ENCODE peak calls at places on chromosomes 1 and 21, in nine cellular contexts. One of them, this sample, is unnamed.
A peak's percentile ranks its signal among the peaks of the same experiment; 100 is the strongest.

GRCh38 chr1:77388655-77389054 is 106.8 kb downstream of the AK5 start:
- DNase-seq in COR-L47: no peak
- DNase-seq in germinal center: no peak
- DNase-seq in GM23248: no peak
- DNase-seq in ELR: no peak
- DNase-seq in nucleus accumbens: no peak
- DNase-seq in AG08396: no peak
- DNase-seq in HFFc6: no peak
- DNase-seq in AG20443: no peak
- DNase-seq in this sample: no peak

GRCh38 chr1:55974714-55975441 is 604.5 kb downstream of the PLPP3 start:
- DNase-seq in ELR: peak; percentile 27
- DNase-seq in HFFc6: peak; percentile 49
- DNase-seq in GM23248: peak; percentile 83
- DNase-seq in nucleus accumbens: no peak
- DNase-seq in AG20443: peak; percentile 69
- DNase-seq in germinal center: no peak
- DNase-seq in AG08396: peak; percentile 48
- DNase-seq in COR-L47: no peak
- DNase-seq in this sample: no peak

GRCh38 chr1:215083408-215083961 is 948 bp downstream of the KCNK2 start:
- DNase-seq in HFFc6: peak; percentile 43
- DNase-seq in AG20443: peak; percentile 58
- DNase-seq in nucleus accumbens: peak; percentile 8
- DNase-seq in AG08396: peak; percentile 35
- DNase-seq in ELR: peak; percentile 39
- DNase-seq in GM23248: peak; percentile 79
- DNase-seq in COR-L47: peak; percentile 32
- DNase-seq in germinal center: no peak
- DNase-seq in this sample: peak; percentile 5

GRCh38 chr21:42923553-42924432 is 1.6 kb downstream of the ERVH48-1 start:
- DNase-seq in AG08396: peak; percentile 78
- DNase-seq in ELR: peak; percentile 93
- DNase-seq in GM23248: peak; percentile 89
- DNase-seq in AG20443: peak; percentile 89
- DNase-seq in germinal center: peak; percentile 87
- DNase-seq in nucleus accumbens: peak; percentile 65
- DNase-seq in HFFc6: peak; percentile 79
- DNase-seq in COR-L47: peak; percentile 95
- DNase-seq in this sample: peak; percentile 45

GRCh38 chr1:186740324-186740723 is 60.1 kb upstream of the PTGS2 start:
- DNase-seq in germinal center: no peak
- DNase-seq in AG20443: no peak
- DNase-seq in COR-L47: no peak
- DNase-seq in GM23248: no peak
- DNase-seq in HFFc6: no peak
- DNase-seq in nucleus accumbens: no peak
- DNase-seq in AG08396: no peak
- DNase-seq in ELR: no peak
- DNase-seq in this sample: no peak

GRCh38 chr1:65230741-65231439 is 78.5 kb upstream of the DNAJC6 start:
- DNase-seq in GM23248: no peak
- DNase-seq in germinal center: no peak
- DNase-seq in HFFc6: no peak
- DNase-seq in AG20443: no peak
- DNase-seq in nucleus accumbens: no peak
- DNase-seq in COR-L47: peak; percentile 0
- DNase-seq in AG08396: no peak
- DNase-seq in ELR: no peak
- DNase-seq in this sample: no peak

GRCh38 chr1:5509664-5510452 is 482.4 kb downstream of the NPHP4 start:
- DNase-seq in AG08396: peak; percentile 81
- DNase-seq in GM23248: peak; percentile 43
- DNase-seq in nucleus accumbens: peak; percentile 49
- DNase-seq in AG20443: peak; percentile 86
- DNase-seq in germinal center: peak; percentile 78
- DNase-seq in COR-L47: peak; percentile 38
- DNase-seq in ELR: peak; percentile 36
- DNase-seq in HFFc6: peak; percentile 4
- DNase-seq in this sample: peak; percentile 80

GRCh38 chr1:107695341-107695740 is 269.6 kb downstream of the VAV3 start:
- DNase-seq in HFFc6: no peak
- DNase-seq in nucleus accumbens: no peak
- DNase-seq in AG20443: peak; percentile 16
- DNase-seq in COR-L47: no peak
- DNase-seq in GM23248: peak; percentile 11
- DNase-seq in ELR: peak; percentile 24
- DNase-seq in AG08396: no peak
- DNase-seq in germinal center: no peak
- DNase-seq in this sample: no peak

GRCh38 chr1:147201276-147201675 is 23.9 kb downstream of the FMO5 start:
- DNase-seq in AG20443: no peak
- DNase-seq in HFFc6: no peak
- DNase-seq in ELR: no peak
- DNase-seq in nucleus accumbens: no peak
- DNase-seq in GM23248: peak; percentile 12
- DNase-seq in COR-L47: no peak
- DNase-seq in germinal center: no peak
- DNase-seq in AG08396: no peak
- DNase-seq in this sample: no peak

GRCh38 chr1:82487778-82488177 is 687.0 kb downstream of the ADGRL2 start:
- DNase-seq in AG08396: no peak
- DNase-seq in germinal center: no peak
- DNase-seq in HFFc6: no peak
- DNase-seq in ELR: no peak
- DNase-seq in nucleus accumbens: no peak
- DNase-seq in AG20443: no peak
- DNase-seq in COR-L47: no peak
- DNase-seq in GM23248: no peak
- DNase-seq in this sample: no peak

GRCh38 chr1:3351300-3352083 is 103.0 kb upstream of the ARHGEF16 start:
- DNase-seq in nucleus accumbens: no peak
- DNase-seq in AG20443: no peak
- DNase-seq in germinal center: no peak
- DNase-seq in AG08396: no peak
- DNase-seq in COR-L47: no peak
- DNase-seq in GM23248: no peak
- DNase-seq in HFFc6: no peak
- DNase-seq in ELR: no peak
- DNase-seq in this sample: no peak

GRCh38 chr1:167219646-167220536 is 795 bp upstream of the POU2F1 start:
- DNase-seq in HFFc6: peak; percentile 12
- DNase-seq in GM23248: peak; percentile 73
- DNase-seq in AG20443: peak; percentile 64
- DNase-seq in germinal center: peak; percentile 84
- DNase-seq in ELR: peak; percentile 76
- DNase-seq in AG08396: peak; percentile 44
- DNase-seq in nucleus accumbens: peak; percentile 82
- DNase-seq in COR-L47: peak; percentile 99
- DNase-seq in this sample: peak; percentile 77

GRCh38 chr1:21607549-21608529 is 61.3 kb downstream of the RAP1GAP start:
- DNase-seq in germinal center: peak; percentile 92
- DNase-seq in GM23248: peak; percentile 57
- DNase-seq in nucleus accumbens: peak; percentile 20
- DNase-seq in AG20443: peak; percentile 69
- DNase-seq in HFFc6: peak; percentile 63
- DNase-seq in COR-L47: no peak
- DNase-seq in AG08396: peak; percentile 88
- DNase-seq in ELR: peak; percentile 72
- DNase-seq in this sample: no peak

GRCh38 chr1:175498002-175498401 is 245.4 kb downstream of the TNR start:
- DNase-seq in ELR: no peak
- DNase-seq in nucleus accumbens: no peak
- DNase-seq in AG20443: peak; percentile 30
- DNase-seq in HFFc6: no peak
- DNase-seq in GM23248: peak; percentile 63
- DNase-seq in COR-L47: no peak
- DNase-seq in germinal center: no peak
- DNase-seq in AG08396: no peak
- DNase-seq in this sample: no peak

GRCh38 chr1:54987830-54988705 is 7.6 kb downstream of the TMEM61 start:
- DNase-seq in HFFc6: peak; percentile 53
- DNase-seq in AG08396: peak; percentile 62
- DNase-seq in GM23248: peak; percentile 79
- DNase-seq in COR-L47: no peak
- DNase-seq in ELR: peak; percentile 43
- DNase-seq in germinal center: no peak
- DNase-seq in nucleus accumbens: no peak
- DNase-seq in AG20443: peak; percentile 43
- DNase-seq in this sample: no peak

GRCh38 chr1:60596791-60597748 is 485.3 kb upstream of the NFIA start:
- DNase-seq in ELR: peak; percentile 57
- DNase-seq in germinal center: no peak
- DNase-seq in AG20443: no peak
- DNase-seq in COR-L47: no peak
- DNase-seq in nucleus accumbens: no peak
- DNase-seq in AG08396: no peak
- DNase-seq in GM23248: peak; percentile 17
- DNase-seq in HFFc6: no peak
- DNase-seq in this sample: no peak

GRCh38 chr21:22416555-22416954 is 1418.3 kb downstream of the NCAM2 start:
- DNase-seq in GM23248: no peak
- DNase-seq in germinal center: no peak
- DNase-seq in ELR: no peak
- DNase-seq in nucleus accumbens: no peak
- DNase-seq in HFFc6: no peak
- DNase-seq in AG20443: no peak
- DNase-seq in COR-L47: no peak
- DNase-seq in AG08396: no peak
- DNase-seq in this sample: no peak

GRCh38 chr1:56574794-56575193 is 4.6 kb downstream of the PLPP3 start:
- DNase-seq in COR-L47: no peak
- DNase-seq in ELR: no peak
- DNase-seq in germinal center: no peak
- DNase-seq in nucleus accumbens: no peak
- DNase-seq in GM23248: peak; percentile 31
- DNase-seq in AG20443: no peak
- DNase-seq in HFFc6: no peak
- DNase-seq in AG08396: no peak
- DNase-seq in this sample: no peak

GRCh38 chr1:94693029-94693428 is 127.1 kb upstream of the SLC44A3 start:
- DNase-seq in ELR: no peak
- DNase-seq in AG08396: no peak
- DNase-seq in GM23248: no peak
- DNase-seq in AG20443: no peak
- DNase-seq in nucleus accumbens: no peak
- DNase-seq in germinal center: no peak
- DNase-seq in COR-L47: no peak
- DNase-seq in HFFc6: no peak
- DNase-seq in this sample: no peak

GRCh38 chr1:2876846-2877245 is 75.4 kb upstream of the TTC34 start:
- DNase-seq in germinal center: no peak
- DNase-seq in AG08396: no peak
- DNase-seq in ELR: no peak
- DNase-seq in COR-L47: no peak
- DNase-seq in AG20443: no peak
- DNase-seq in GM23248: no peak
- DNase-seq in nucleus accumbens: no peak
- DNase-seq in HFFc6: no peak
- DNase-seq in this sample: no peak

GRCh38 chr1:24892188-24893153 is 37.6 kb downstream of the RUNX3 start:
- DNase-seq in HFFc6: no peak
- DNase-seq in AG20443: no peak
- DNase-seq in COR-L47: no peak
- DNase-seq in ELR: no peak
- DNase-seq in AG08396: no peak
- DNase-seq in GM23248: no peak
- DNase-seq in germinal center: no peak
- DNase-seq in nucleus accumbens: no peak
- DNase-seq in this sample: no peak

GRCh38 chr21:31914472-31914871 is 41.7 kb downstream of the HUNK start:
- DNase-seq in AG20443: no peak
- DNase-seq in ELR: no peak
- DNase-seq in AG08396: no peak
- DNase-seq in GM23248: peak; percentile 63
- DNase-seq in COR-L47: no peak
- DNase-seq in HFFc6: no peak
- DNase-seq in germinal center: no peak
- DNase-seq in nucleus accumbens: no peak
- DNase-seq in this sample: no peak

GRCh38 chr1:173341307-173341706 is 134.2 kb upstream of the TNFSF4 start:
- DNase-seq in HFFc6: peak; percentile 78
- DNase-seq in germinal center: no peak
- DNase-seq in GM23248: peak; percentile 94
- DNase-seq in ELR: peak; percentile 82
- DNase-seq in AG08396: peak; percentile 64
- DNase-seq in nucleus accumbens: no peak
- DNase-seq in AG20443: peak; percentile 85
- DNase-seq in COR-L47: no peak
- DNase-seq in this sample: no peak

GRCh38 chr1:194175251-194175650 is 988.8 kb upstream of the B3GALT2 start:
- DNase-seq in GM23248: no peak
- DNase-seq in HFFc6: no peak
- DNase-seq in germinal center: no peak
- DNase-seq in AG20443: no peak
- DNase-seq in COR-L47: no peak
- DNase-seq in nucleus accumbens: no peak
- DNase-seq in AG08396: no peak
- DNase-seq in ELR: no peak
- DNase-seq in this sample: no peak

GRCh38 chr1:87335175-87335992 is 6.7 kb downstream of the LMO4 start:
- DNase-seq in GM23248: peak; percentile 77
- DNase-seq in germinal center: peak; percentile 81
- DNase-seq in HFFc6: peak; percentile 24
- DNase-seq in COR-L47: peak; percentile 86
- DNase-seq in nucleus accumbens: peak; percentile 76
- DNase-seq in AG08396: peak; percentile 75
- DNase-seq in ELR: peak; percentile 72
- DNase-seq in AG20443: peak; percentile 80
- DNase-seq in this sample: peak; percentile 64

GRCh38 chr1:246782120-246782900 is 58.1 kb downstream of the SCCPDH start:
- DNase-seq in AG20443: peak; percentile 75
- DNase-seq in nucleus accumbens: no peak
- DNase-seq in HFFc6: peak; percentile 52
- DNase-seq in ELR: peak; percentile 88
- DNase-seq in germinal center: no peak
- DNase-seq in AG08396: peak; percentile 72
- DNase-seq in COR-L47: no peak
- DNase-seq in GM23248: peak; percentile 83
- DNase-seq in this sample: no peak

GRCh38 chr1:3237994-3238704 is 169.1 kb downstream of the PRDM16 start:
- DNase-seq in AG08396: no peak
- DNase-seq in AG20443: no peak
- DNase-seq in nucleus accumbens: peak; percentile 69
- DNase-seq in germinal center: no peak
- DNase-seq in HFFc6: no peak
- DNase-seq in ELR: no peak
- DNase-seq in GM23248: no peak
- DNase-seq in COR-L47: no peak
- DNase-seq in this sample: peak; percentile 20

GRCh38 chr1:95532335-95532734 is 298.3 kb downstream of the RWDD3 start:
- DNase-seq in germinal center: no peak
- DNase-seq in AG08396: no peak
- DNase-seq in AG20443: no peak
- DNase-seq in GM23248: no peak
- DNase-seq in nucleus accumbens: no peak
- DNase-seq in ELR: no peak
- DNase-seq in COR-L47: no peak
- DNase-seq in HFFc6: no peak
- DNase-seq in this sample: no peak

GRCh38 chr1:31573261-31573660 is 3.1 kb upstream of the TINAGL1 start:
- DNase-seq in germinal center: no peak
- DNase-seq in COR-L47: no peak
- DNase-seq in ELR: no peak
- DNase-seq in nucleus accumbens: no peak
- DNase-seq in AG20443: no peak
- DNase-seq in HFFc6: no peak
- DNase-seq in AG08396: no peak
- DNase-seq in GM23248: no peak
- DNase-seq in this sample: no peak

GRCh38 chr1:21520899-21521716 is 11.9 kb downstream of the ALPL start:
- DNase-seq in HFFc6: peak; percentile 20
- DNase-seq in GM23248: peak; percentile 55
- DNase-seq in germinal center: no peak
- DNase-seq in COR-L47: no peak
- DNase-seq in AG08396: no peak
- DNase-seq in ELR: peak; percentile 32
- DNase-seq in nucleus accumbens: no peak
- DNase-seq in AG20443: peak; percentile 36
- DNase-seq in this sample: no peak

GRCh38 chr1:115815694-115816093 is 25.2 kb downstream of the NHLH2 start:
- DNase-seq in HFFc6: no peak
- DNase-seq in AG08396: no peak
- DNase-seq in AG20443: no peak
- DNase-seq in COR-L47: no peak
- DNase-seq in germinal center: no peak
- DNase-seq in nucleus accumbens: no peak
- DNase-seq in GM23248: no peak
- DNase-seq in ELR: no peak
- DNase-seq in this sample: no peak